ENCODE peak calls at places on chromosome 20, in nine cellular contexts. J is IMR-90, W is esophagus muscularis mucosa, P is GM12891, K is breast epithelium, S is heart left ventricle, I is A549, Y is gastrocnemius medialis, Q is H54. G is an unnamed sample.

GRCh38 chr20:46112430-46113020 is 5.6 kb upstream of the CD40 start:
- DNase-seq in J (no peak), W (no peak), P (no peak), K (no peak), S (no peak), I (no peak), Y (no peak), Q (no peak), G (no peak)

GRCh38 chr20:44832724-44833123 is 22.4 kb upstream of the RIMS4 start:
- DNase-seq in J (no peak), W (peak; percentile 88), P (no peak), K (no peak), S (no peak), I (no peak), Y (no peak), Q (no peak), G (no peak)

GRCh38 chr20:30811896-30812671 is 445.4 kb upstream of the DEFB115 start:
- DNase-seq in J (peak; percentile 49), W (no peak), P (peak; percentile 25), K (no peak), S (no peak), I (no peak), Y (no peak), Q (peak; percentile 35), G (no peak)

GRCh38 chr20:48308882-48309281 is 518.9 kb downstream of the PREX1 start:
- DNase-seq in J (no peak), W (no peak), P (no peak), K (no peak), S (no peak), I (no peak), Y (no peak), Q (no peak), G (no peak)

GRCh38 chr20:35463455-35464300 is 8.3 kb downstream of the CEP250 start:
- DNase-seq in J (peak; percentile 71), W (no peak), P (peak; percentile 35), K (no peak), S (no peak), I (peak; percentile 74), Y (peak; percentile 14), Q (peak; percentile 47), G (peak; percentile 58)

GRCh38 chr20:10857362-10858070 is 183.7 kb upstream of the JAG1 start:
- DNase-seq in J (peak; percentile 60), W (no peak), P (no peak), K (no peak), S (no peak), I (peak; percentile 74), Y (no peak), Q (peak; percentile 39), G (no peak)

GRCh38 chr20:16537918-16538317 is 35.3 kb downstream of the KIF16B start:
- DNase-seq in J (no peak), W (no peak), P (no peak), K (no peak), S (no peak), I (no peak), Y (no peak), Q (no peak), G (no peak)

GRCh38 chr20:10324198-10324836 is 105.7 kb downstream of the SNAP25 start:
- DNase-seq in J (no peak), W (no peak), P (no peak), K (no peak), S (no peak), I (no peak), Y (no peak), Q (no peak), G (no peak)

GRCh38 chr20:61435823-61436220 is 183.8 kb downstream of the CDH4 start:
- DNase-seq in J (no peak), W (no peak), P (no peak), K (no peak), S (no peak), I (no peak), Y (no peak), Q (no peak), G (no peak)

GRCh38 chr20:62163986-62164762 is 18.7 kb upstream of the MTG2 start:
- DNase-seq in J (no peak), W (no peak), P (no peak), K (no peak), S (peak; percentile 63), I (no peak), Y (no peak), Q (no peak), G (no peak)

GRCh38 chr20:53857723-53858236 is 212.6 kb downstream of the BCAS1 start:
- DNase-seq in J (no peak), W (no peak), P (no peak), K (no peak), S (no peak), I (no peak), Y (no peak), Q (no peak), G (no peak)

GRCh38 chr20:45987108-45987780 is 15.2 kb upstream of the ZNF335 start:
- DNase-seq in J (peak; percentile 45), W (no peak), P (peak; percentile 78), K (peak; percentile 70), S (peak; percentile 88), I (peak; percentile 86), Y (no peak), Q (peak; percentile 84), G (peak; percentile 79)

GRCh38 chr20:62163485-62163865 is 19.4 kb upstream of the MTG2 start:
- DNase-seq in J (no peak), W (no peak), P (no peak), K (no peak), S (peak; percentile 60), I (no peak), Y (no peak), Q (no peak), G (no peak)

GRCh38 chr20:2822073-2822472 is 5.9 kb downstream of the TMEM239 start:
- DNase-seq in J (peak; percentile 30), W (no peak), P (no peak), K (no peak), S (no peak), I (no peak), Y (no peak), Q (no peak), G (no peak)

GRCh38 chr20:19285424-19285823 is 73.0 kb downstream of the SLC24A3 start:
- DNase-seq in J (no peak), W (no peak), P (no peak), K (no peak), S (no peak), I (no peak), Y (no peak), Q (no peak), G (no peak)

GRCh38 chr20:50115591-50116367 is 2.8 kb upstream of the UBE2V1 start:
- DNase-seq in J (peak; percentile 97), W (peak; percentile 99), P (peak; percentile 73), K (peak; percentile 97), S (peak; percentile 97), I (peak; percentile 92), Y (peak; percentile 97), Q (peak; percentile 81), G (peak; percentile 99)
- TF ChIP-seq POLR2A in J (no peak), W (no peak), P (peak; percentile 55), K (no peak), S (no peak), I (peak; percentile 61), Y (peak; percentile 51), Q (peak; percentile 60), G (no peak)

DNA sequence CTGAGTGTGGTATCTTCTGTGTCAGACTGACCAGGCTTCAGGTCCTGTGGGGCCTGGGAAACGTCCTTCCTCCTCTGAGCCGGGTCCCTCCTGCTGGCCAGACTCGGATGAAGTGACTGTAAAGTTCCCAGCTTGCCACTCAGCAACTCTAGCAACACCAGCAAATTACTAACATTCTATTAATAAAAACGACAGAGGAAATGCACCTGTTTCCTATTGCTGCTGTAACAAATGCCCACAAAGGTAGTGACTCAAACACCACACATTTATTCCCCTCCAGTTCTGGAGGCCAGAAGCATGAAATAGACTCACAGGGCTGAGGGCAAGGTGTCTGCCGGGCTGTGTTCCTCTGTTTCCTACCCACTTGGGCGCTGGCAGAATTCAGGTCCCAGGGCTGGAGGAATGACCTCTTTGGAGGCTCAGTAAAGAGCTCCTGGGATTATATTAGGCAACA is 48.8 kb downstream of the CTCFL start:
- DNase-seq in J (no peak), W (no peak), P (no peak), K (no peak), S (peak; percentile 32), I (no peak), Y (no peak), Q (no peak), G (no peak)
- TF ChIP-seq POLR2A in J (no peak), W (no peak), P (no peak), K (no peak), S (no peak), I (no peak), Y (peak; percentile 75), Q (no peak), G (no peak)

GRCh38 chr20:4949833-4950178 is 51.5 kb downstream of the SLC23A2 start:
- DNase-seq in J (peak; percentile 63), W (no peak), P (peak; percentile 27), K (no peak), S (no peak), I (peak; percentile 60), Y (no peak), Q (no peak), G (no peak)
- TF ChIP-seq POLR2A in J (no peak), W (no peak), P (no peak), K (no peak), S (no peak), I (no peak), Y (no peak), Q (no peak), G (no peak)

GRCh38 chr20:32456869-32457421 is 98.8 kb downstream of the ASXL1 start:
- DNase-seq in J (peak; percentile 17), W (no peak), P (peak; percentile 98), K (no peak), S (peak; percentile 69), I (peak; percentile 90), Y (no peak), Q (no peak), G (peak; percentile 49)

GRCh38 chr20:32458837-32459220 is 100.7 kb downstream of the ASXL1 start:
- DNase-seq in J (no peak), W (no peak), P (no peak), K (no peak), S (no peak), I (no peak), Y (no peak), Q (no peak), G (no peak)

GRCh38 chr20:32455901-32456701 is 98.0 kb downstream of the ASXL1 start:
- DNase-seq in J (no peak), W (no peak), P (no peak), K (no peak), S (peak; percentile 45), I (no peak), Y (no peak), Q (no peak), G (no peak)

GRCh38 chr20:32458061-32458836 is 100.1 kb downstream of the ASXL1 start:
- DNase-seq in J (no peak), W (no peak), P (no peak), K (no peak), S (peak; percentile 37), I (no peak), Y (no peak), Q (no peak), G (no peak)

DNA sequence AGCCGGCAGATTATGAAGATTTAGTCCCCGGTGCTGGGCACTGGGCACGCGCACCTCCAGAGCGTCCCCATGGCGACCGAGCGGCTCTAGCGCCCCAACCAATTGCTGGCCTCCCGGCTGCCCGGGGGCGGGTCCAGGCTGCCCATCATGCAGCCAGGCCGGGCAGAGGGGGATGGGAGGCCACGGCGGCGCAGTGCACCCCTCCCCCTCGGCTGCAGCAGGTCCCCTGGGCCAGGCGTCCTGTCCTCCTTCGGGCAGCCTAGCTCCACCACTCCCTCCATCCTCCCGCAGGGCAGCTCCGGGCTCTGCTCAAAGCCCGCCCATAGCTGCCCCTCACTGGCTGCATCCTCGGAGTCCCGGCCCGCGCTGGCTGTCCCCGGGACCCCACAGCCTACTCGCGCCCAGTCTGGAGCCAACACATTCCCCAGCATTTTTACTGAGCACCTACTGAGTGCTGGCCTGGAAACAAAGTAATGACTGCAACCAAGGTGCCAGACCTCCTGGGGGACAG is 99.4 kb downstream of the ASXL1 start:
- DNase-seq in J (peak; percentile 56), W (no peak), P (peak; percentile 82), K (no peak), S (peak; percentile 75), I (peak; percentile 97), Y (no peak), Q (no peak), G (peak; percentile 68)
- TF ChIP-seq POLR2A in J (no peak), W (no peak), P (no peak), K (no peak), S (no peak), I (peak; percentile 12), Y (no peak), Q (no peak), G (no peak)